ENCODE peak calls at places on chromosomes 13 and 19, in four cellular contexts. M, O, Q and S are unnamed samples. For H3K4me1, the result is how much of the 10 kb centered on the place peaks cover.

GRCh38 chr13:73060251-73061160 is 1.7 kb downstream of the KLF5 start:
- DNase-seq in M (peak), O (peak), Q (no peak), S (no peak)

GRCh38 chr19:50777261-50777660 is 7.0 kb downstream of the GPR32 start:
- DNase-seq in M (no peak), O (no peak), Q (no peak), S (no peak)

GRCh38 chr19:3526507-3527244 is 12.3 kb upstream of the TEKTIP1 start:
- DNase-seq in M (no peak), O (no peak), Q (no peak), S (no peak)

GRCh38 chr13:51249254-51249653 is 27.1 kb downstream of the FAM124A start:
- DNase-seq in M (no peak), O (no peak), Q (no peak), S (no peak)

GRCh38 chr13:48511621-48512232 is 21.2 kb downstream of the RCBTB2 start:
- DNase-seq in M (no peak), O (no peak), Q (no peak), S (no peak)

GRCh38 chr13:82358284-82358683 is 1524.0 kb downstream of the SLITRK1 start:
- DNase-seq in M (no peak), O (no peak), Q (no peak), S (no peak)

GRCh38 chr13:59906413-59907027 is 257.2 kb downstream of the DIAPH3 start:
- DNase-seq in M (no peak), O (peak), Q (no peak), S (no peak)

GRCh38 chr13:31538067-31539042 is 201.0 kb upstream of the RXFP2 start:
- DNase-seq in M (no peak), O (peak), Q (no peak), S (no peak)

GRCh38 chr13:74206061-74206561 is 71.9 kb upstream of the KLF12 start:
- DNase-seq in M (no peak), O (peak), Q (no peak), S (no peak)

GRCh38 chr13:51958217-51958547 is 53.1 kb downstream of the ATP7B start:
- DNase-seq in M (no peak), O (no peak), Q (no peak), S (no peak)

GRCh38 chr19:15195381-15195964 is 5.3 kb downstream of the NOTCH3 start:
- DNase-seq in M (peak), O (peak), Q (no peak), S (no peak)

GRCh38 chr13:51057931-51058330 is 53.1 kb downstream of the C13orf42 start:
- DNase-seq in M (no peak), O (no peak), Q (no peak), S (no peak)

GRCh38 chr13:41465215-41465907 is 8.0 kb downstream of the RGCC start:
- DNase-seq in M (peak), O (no peak), Q (peak), S (peak)

GRCh38 chr13:111384441-111385181 is 64.2 kb downstream of the TEX29 start:
- DNase-seq in M (peak), O (no peak), Q (no peak), S (no peak)

GRCh38 chr13:87123987-87124784 is 547.0 kb upstream of the SLITRK5 start:
- DNase-seq in M (no peak), O (peak), Q (no peak), S (no peak)

GRCh38 chr19:15331419-15332310 is 674 bp downstream of the BRD4 start:
- DNase-seq in M (no peak), O (peak), Q (peak), S (peak)

GRCh38 chr19:13260883-13261653 is 110.9 kb downstream of the IER2 start:
- DNase-seq in M (peak), O (no peak), Q (no peak), S (no peak)

GRCh38 chr13:40275636-40276035 is 390.8 kb downstream of the FOXO1 start:
- DNase-seq in M (no peak), O (no peak), Q (no peak), S (no peak)

GRCh38 chr19:30052122-30053075 is 110.4 kb downstream of the URI1 start:
- DNase-seq in M (peak), O (no peak), Q (no peak), S (no peak)

GRCh38 chr19:28324275-28325060 is 888.5 kb downstream of the UQCRFS1 start:
- DNase-seq in M (no peak), O (peak), Q (no peak), S (no peak)

GRCh38 chr19:1466018-1466460 is 13.0 kb downstream of the C19orf25 start:
- DNase-seq in M (no peak), O (no peak), Q (no peak), S (no peak)

GRCh38 chr13:99258946-99259345 is 767 bp upstream of the GPR18 start:
- DNase-seq in M (no peak), O (no peak), Q (no peak), S (no peak)

GRCh38 chr19:13995017-13995728 is 10.9 kb downstream of the RFX1 start:
- DNase-seq in M (no peak), O (no peak), Q (no peak), S (no peak)

GRCh38 chr19:13923194-13923987 is 14.8 kb downstream of the PODNL1 start:
- DNase-seq in M (no peak), O (no peak), Q (no peak), S (no peak)

GRCh38 chr19:45428385-45429231 is 4.9 kb upstream of the ERCC1 start:
- DNase-seq in M (peak), O (peak), Q (no peak), S (no peak)

GRCh38 chr19:2228157-2229030 is 7.7 kb downstream of the PLEKHJ1 start:
- DNase-seq in M (no peak), O (no peak), Q (peak), S (no peak)

GRCh38 chr13:40259899-40260298 is 406.5 kb downstream of the FOXO1 start:
- DNase-seq in M (no peak), O (no peak), Q (no peak), S (no peak)

GRCh38 chr13:71634605-71635443 is 232.2 kb downstream of the DACH1 start:
- DNase-seq in M (no peak), O (no peak), Q (no peak), S (no peak)

GRCh38 chr19:12543855-12544254 is 7.4 kb downstream of the ZNF564 start:
- DNase-seq in M (no peak), O (no peak), Q (no peak), S (no peak)

GRCh38 chr19:2212861-2213711 is 23.0 kb downstream of the PLEKHJ1 start:
- DNase-seq in M (no peak), O (no peak), Q (no peak), S (no peak)

GRCh38 chr13:94617389-94618000 is 15.8 kb downstream of the GPR180 start:
- DNase-seq in M (no peak), O (no peak), Q (no peak), S (no peak)

GRCh38 chr19:8158411-8159074 is 9.2 kb upstream of the FBN3 start:
- DNase-seq in M (no peak), O (peak), Q (peak), S (peak)

DNA sequence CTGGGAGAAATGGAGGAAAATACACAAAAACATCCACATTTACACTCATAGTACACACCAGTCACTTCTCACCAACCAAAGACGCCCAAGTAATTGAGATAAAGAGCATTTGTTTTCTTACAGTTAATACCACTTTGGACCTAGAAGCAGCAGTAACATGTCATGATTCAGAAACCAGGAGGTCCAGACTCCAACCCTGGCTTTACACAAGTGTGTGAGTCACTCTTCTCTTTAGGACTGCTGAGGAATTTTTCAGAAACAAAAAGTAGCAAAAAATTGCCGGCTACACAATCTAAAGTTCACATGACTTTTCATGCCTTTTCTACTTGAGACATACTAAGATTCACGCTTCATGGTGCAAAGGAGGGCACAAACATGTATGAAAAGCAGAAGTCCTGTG is 42.1 kb downstream of the TUBGCP3 start:
- DNase-seq in M (no peak), O (no peak), Q (no peak), S (no peak)
- H3K27ac ChIP-seq in M (no peak), O (no peak), Q (no peak), S (no peak)

GRCh38 chr19:10404888-10405808 is 1.8 kb upstream of the CDC37 start:
- DNase-seq in M (no peak), O (peak), Q (no peak), S (no peak)
- H3K4me3 ChIP-seq in M (peak), O (peak), Q (peak), S (peak)

DNA sequence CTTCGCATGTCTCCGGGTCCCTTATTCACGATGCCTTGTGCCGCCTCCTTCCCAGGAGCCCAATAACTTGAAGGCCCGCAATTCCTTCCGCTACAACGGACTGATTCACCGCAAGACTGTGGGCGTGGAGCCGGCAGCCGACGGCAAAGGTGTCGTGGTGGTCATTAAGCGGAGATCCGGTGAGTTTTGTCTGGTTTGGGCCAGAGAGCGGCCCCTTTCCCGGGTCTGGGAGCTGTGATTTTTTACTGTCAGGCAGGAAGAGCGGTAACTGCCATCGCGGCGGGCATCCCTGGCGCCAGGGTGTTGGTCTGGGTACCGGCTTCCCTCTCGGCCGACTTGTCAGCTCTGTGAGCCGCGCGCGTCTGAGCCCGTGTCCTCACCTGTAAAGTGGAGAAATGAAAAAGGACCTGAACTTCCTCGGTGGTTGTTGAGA is 799 bp downstream of the RPL28 start:
- DNase-seq in M (no peak), O (no peak), Q (peak), S (no peak)
- H3K4me1 ChIP-seq in M (under half), O (under half), Q (under half), S (under half)

DNA sequence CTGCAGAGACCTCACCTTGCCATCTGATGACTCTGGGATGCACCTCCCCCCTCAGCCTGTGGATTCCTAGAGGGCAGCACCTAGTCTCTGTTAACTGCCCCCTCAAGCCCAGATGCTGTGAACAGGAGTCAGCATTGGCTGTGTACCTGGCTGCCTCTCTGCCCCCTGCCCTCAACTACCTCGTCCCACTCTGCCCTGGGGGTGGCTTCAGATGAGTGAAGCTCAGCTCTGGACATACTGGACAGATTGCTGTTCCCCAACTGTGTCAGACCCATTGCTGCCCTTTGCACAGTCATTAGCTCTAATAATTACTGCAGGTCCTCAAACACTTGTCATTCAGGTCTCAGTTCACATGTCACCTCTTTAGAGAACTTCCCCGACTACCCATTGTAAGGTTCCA is 182.1 kb upstream of the TSHZ3 start:
- DNase-seq in M (no peak), O (no peak), Q (no peak), S (no peak)
- H3K27ac ChIP-seq in M (no peak), O (no peak), Q (no peak), S (no peak)

GRCh38 chr19:17554968-17555479 is 425 bp upstream of the COLGALT1 start:
- DNase-seq in M (no peak), O (no peak), Q (no peak), S (no peak)

GRCh38 chr19:17555929-17556813 is 722 bp downstream of the COLGALT1 start:
- DNase-seq in M (peak), O (peak), Q (peak), S (no peak)

GRCh38 chr19:17555480-17555928 is at the start of gene COLGALT1:
- DNase-seq in M (peak), O (peak), Q (peak), S (peak)

GRCh38 chr19:17556995-17557394 is 1.5 kb downstream of the COLGALT1 start:
- DNase-seq in M (no peak), O (no peak), Q (no peak), S (no peak)

GRCh38 chr19:17557461-17557860 is 2.0 kb downstream of the COLGALT1 start:
- DNase-seq in M (no peak), O (no peak), Q (no peak), S (no peak)
- H3K4me3 ChIP-seq in M (no peak), O (no peak), Q (no peak), S (no peak)

GRCh38 chr19:41933131-41933458 is 4.8 kb upstream of the ERFL start:
- DNase-seq in M (no peak), O (no peak), Q (no peak), S (no peak)
- H3K4me1 ChIP-seq in M (under half), O (under half), Q (under half), S (under half)

GRCh38 chr19:38665950-38666661 is 18.7 kb downstream of the ACTN4 start:
- DNase-seq in M (peak), O (peak), Q (no peak), S (no peak)
- H3K27ac ChIP-seq in M (peak), O (peak), Q (peak), S (no peak)

DNA sequence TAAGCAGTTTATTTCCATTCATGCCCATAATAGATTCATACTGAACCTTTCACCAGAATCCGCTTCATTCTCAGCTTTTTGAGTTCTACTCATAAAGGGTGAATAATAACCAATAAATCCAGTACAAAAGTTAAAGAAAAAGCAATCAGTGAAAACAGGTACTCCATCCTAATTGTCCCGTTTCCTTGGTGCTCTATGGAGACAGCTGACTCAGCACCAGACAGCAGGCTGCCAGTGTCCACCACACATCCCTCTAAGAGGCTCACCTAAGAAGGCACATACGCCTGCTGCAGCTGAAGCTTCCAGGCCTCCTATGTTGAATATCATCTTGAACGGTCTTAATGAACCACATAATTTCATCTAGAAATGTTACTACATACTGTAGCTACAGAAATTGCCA is 27.3 kb downstream of the MYO16 start:
- DNase-seq in M (no peak), O (no peak), Q (no peak), S (no peak)
- H3K4me3 ChIP-seq in M (no peak), O (no peak), Q (no peak), S (no peak)